ENCODE peak calls at places on chromosome 9, in seven cellular contexts. T is endodermal cell; Y is ELF-1; H is stimulated activated CD4-positive, alpha-beta T cell treated with anti-CD3 and anti-CD28 coated beads, Interleukin-2, amount 100 ng/mL, for 48 hours; X is HuH-7.5; G is HS-5; V is GM12865. Z is an unnamed sample.

GRCh38 chr9:81754245-81754644 is 64.9 kb upstream of the TLE1 start:
- DNase-seq in V (no peak), G (no peak), H (no peak), T (no peak), Y (no peak), X (no peak), Z (no peak)

GRCh38 chr9:100346836-100347235 is 5.9 kb downstream of the TEX10 start:
- DNase-seq in V (no peak), G (peak), T (no peak), H (no peak), X (no peak), Y (no peak), Z (no peak)

GRCh38 chr9:33731142-33731541 is 64.2 kb upstream of the PRSS3 start:
- DNase-seq in Y (no peak), H (no peak), G (no peak), V (no peak), T (no peak), X (no peak), Z (no peak)

GRCh38 chr9:34991833-34992375 is 2.4 kb downstream of the DNAJB5 start:
- DNase-seq in T (peak), X (no peak), Y (peak), V (peak), G (no peak), H (no peak), Z (no peak)

GRCh38 chr9:113570749-113571711 is 107.5 kb downstream of the RGS3 start:
- DNase-seq in H (no peak), V (no peak), X (no peak), G (no peak), T (no peak), Y (no peak), Z (no peak)

GRCh38 chr9:27195191-27195590 is 86.2 kb downstream of the TEK start:
- DNase-seq in X (no peak), T (no peak), Y (no peak), H (no peak), V (no peak), G (no peak), Z (no peak)

GRCh38 chr9:16461231-16461840 is 409.1 kb downstream of the BNC2 start:
- DNase-seq in T (peak), G (no peak), V (peak), Y (peak), X (no peak), H (no peak), Z (peak)

GRCh38 chr9:108182950-108183381 is 672.8 kb downstream of the ACTL7B start:
- DNase-seq in Y (no peak), H (no peak), X (no peak), V (peak), G (no peak), T (no peak), Z (no peak)

GRCh38 chr9:113919422-113919821 is 43.3 kb downstream of the ZNF618 start:
- DNase-seq in V (no peak), X (no peak), T (no peak), Y (no peak), G (no peak), H (no peak), Z (no peak)

GRCh38 chr9:120882935-120883607 is 6.1 kb upstream of the PHF19 start:
- DNase-seq in X (no peak), Y (no peak), T (no peak), V (no peak), H (no peak), G (no peak), Z (no peak)

GRCh38 chr9:81608289-81608657 is 81.1 kb downstream of the TLE1 start:
- DNase-seq in H (no peak), V (no peak), Y (no peak), X (no peak), G (no peak), T (no peak), Z (no peak)

Z was measured in retina.